ENCODE peak calls at places on chromosomes 1 and 21, in four cellular contexts. U is tibial nerve, M is mesothelial cell of epicardium, G is A549. D is an unnamed sample.

GRCh38 chr1:156622581-156623297 is 3.5 kb downstream of the HAPLN2 start:
- DNase-seq in U (no peak), M (no peak), G (no peak), D (no peak)

GRCh38 chr1:171911506-171911905 is 70.2 kb downstream of the DNM3 start:
- DNase-seq in U (no peak), M (no peak), G (no peak), D (no peak)

GRCh38 chr1:172678990-172679772 is 20.3 kb downstream of the FASLG start:
- DNase-seq in U (no peak), M (no peak), G (no peak), D (no peak)

GRCh38 chr1:151175910-151176309 is at the start of gene TMOD4:
- DNase-seq in U (no peak), M (no peak), G (no peak), D (no peak)

GRCh38 chr21:33760641-33761103 is 118.4 kb downstream of the ITSN1 start:
- DNase-seq in U (no peak), M (no peak), G (no peak), D (no peak)

GRCh38 chr1:194658090-194658439 is 1471.7 kb upstream of the B3GALT2 start:
- DNase-seq in U (no peak), M (no peak), G (no peak), D (no peak)

GRCh38 chr1:22406722-22407495 is 44.7 kb upstream of the ZBTB40 start:
- DNase-seq in U (no peak), M (no peak), G (no peak), D (no peak)

GRCh38 chr1:45221716-45222115 is 15.3 kb upstream of the ZSWIM5 start:
- DNase-seq in U (no peak), M (no peak), G (no peak), D (no peak)

GRCh38 chr1:238647877-238648276 is 738.5 kb upstream of the CHRM3 start:
- DNase-seq in U (no peak), M (no peak), G (peak; percentile 7), D (no peak)

GRCh38 chr1:85467929-85468540 is 3.1 kb upstream of the DDAH1 start:
- DNase-seq in U (no peak), M (no peak), G (no peak), D (no peak)

GRCh38 chr1:233361876-233362275 is 34.4 kb downstream of the MAP3K21 start:
- DNase-seq in U (no peak), M (no peak), G (no peak), D (no peak)

GRCh38 chr1:41811051-41811795 is 107.5 kb downstream of the HIVEP3 start:
- DNase-seq in U (no peak), M (no peak), G (no peak), D (no peak)

GRCh38 chr1:17119076-17119743 is at the start of gene PADI2:
- DNase-seq in U (no peak), M (peak; percentile 76), G (peak; percentile 77), D (peak; percentile 58)

GRCh38 chr1:180933141-180933540 is 20.4 kb downstream of the KIAA1614 start:
- DNase-seq in U (no peak), M (no peak), G (no peak), D (no peak)

GRCh38 chr1:62687903-62688686 is at the start of gene DOCK7:
- DNase-seq in U (peak; percentile 54), M (peak; percentile 79), G (peak; percentile 57), D (peak; percentile 44)

GRCh38 chr1:40736085-40736531 is 44.6 kb downstream of the NFYC start:
- DNase-seq in U (no peak), M (no peak), G (no peak), D (no peak)

GRCh38 chr1:2353215-2353906 is 38.0 kb downstream of the MORN1 start:
- DNase-seq in U (no peak), M (no peak), G (no peak), D (no peak)

GRCh38 chr1:109263234-109263596 is 13.9 kb downstream of the CELSR2 start:
- DNase-seq in U (no peak), M (no peak), G (no peak), D (no peak)

GRCh38 chr1:155591770-155592169 is 18.2 kb upstream of the MSTO1 start:
- DNase-seq in U (no peak), M (no peak), G (peak; percentile 40), D (peak; percentile 41)

GRCh38 chr1:44284184-44284583 is 70.9 kb downstream of the ERI3 start:
- DNase-seq in U (no peak), M (no peak), G (no peak), D (no peak)

GRCh38 chr1:237098517-237098916 is 56.5 kb downstream of the RYR2 start:
- DNase-seq in U (no peak), M (no peak), G (no peak), D (no peak)

GRCh38 chr1:231626951-231627614 is 493 bp downstream of the DISC1 start:
- DNase-seq in U (peak; percentile 44), M (peak; percentile 41), G (peak; percentile 39), D (no peak)

GRCh38 chr1:226645279-226645976 is 93.7 kb downstream of the ITPKB start:
- DNase-seq in U (no peak), M (no peak), G (no peak), D (no peak)

GRCh38 chr1:6075747-6076146 is 30.1 kb downstream of the KCNAB2 start:
- DNase-seq in U (no peak), M (no peak), G (no peak), D (no peak)

GRCh38 chr1:180424848-180425457 is 77.4 kb downstream of the ACBD6 start:
- DNase-seq in U (no peak), M (no peak), G (no peak), D (peak; percentile 42)

GRCh38 chr1:86913399-86913895 is 479 bp downstream of the SELENOF start:
- DNase-seq in U (no peak), M (no peak), G (no peak), D (no peak)

GRCh38 chr21:35172231-35172630 is 123.1 kb upstream of the RUNX1 start:
- DNase-seq in U (no peak), M (no peak), G (no peak), D (no peak)

GRCh38 chr21:31115249-31115648 is 77.0 kb upstream of the KRTAP19-8 start:
- DNase-seq in U (no peak), M (no peak), G (no peak), D (no peak)

GRCh38 chr21:31132574-31133242 is 94.4 kb upstream of the KRTAP19-8 start:
- DNase-seq in U (no peak), M (no peak), G (no peak), D (no peak)

GRCh38 chr1:33515607-33516006 is 43.2 kb downstream of the ZSCAN20 start:
- DNase-seq in U (no peak), M (no peak), G (no peak), D (no peak)

GRCh38 chr1:226111109-226111864 is 48.8 kb downstream of the H3-3A start:
- DNase-seq in U (no peak), M (no peak), G (no peak), D (no peak)

GRCh38 chr1:27380766-27381733 is 2.1 kb downstream of the CD164L2 start:
- DNase-seq in U (no peak), M (no peak), G (no peak), D (no peak)

GRCh38 chr21:35651166-35651565 is 409.2 kb downstream of the SETD4 start:
- DNase-seq in U (no peak), M (no peak), G (no peak), D (no peak)

GRCh38 chr1:4172659-4173599 is 272.9 kb upstream of the C1orf174 start:
- DNase-seq in U (no peak), M (no peak), G (peak; percentile 39), D (no peak)

GRCh38 chr1:40532844-40533424 is 1.5 kb downstream of the ZNF684 start:
- DNase-seq in U (no peak), M (no peak), G (peak; percentile 33), D (no peak)

GRCh38 chr1:55580845-55581332 is 365.7 kb upstream of the USP24 start:
- DNase-seq in U (no peak), M (no peak), G (no peak), D (no peak)

GRCh38 chr21:28235169-28235892 is 757.3 kb downstream of the LTN1 start:
- DNase-seq in U (no peak), M (no peak), G (no peak), D (no peak)
- TF ChIP-seq CTCF in U (no peak), M (no peak), G (no peak), D (no peak)

DNA sequence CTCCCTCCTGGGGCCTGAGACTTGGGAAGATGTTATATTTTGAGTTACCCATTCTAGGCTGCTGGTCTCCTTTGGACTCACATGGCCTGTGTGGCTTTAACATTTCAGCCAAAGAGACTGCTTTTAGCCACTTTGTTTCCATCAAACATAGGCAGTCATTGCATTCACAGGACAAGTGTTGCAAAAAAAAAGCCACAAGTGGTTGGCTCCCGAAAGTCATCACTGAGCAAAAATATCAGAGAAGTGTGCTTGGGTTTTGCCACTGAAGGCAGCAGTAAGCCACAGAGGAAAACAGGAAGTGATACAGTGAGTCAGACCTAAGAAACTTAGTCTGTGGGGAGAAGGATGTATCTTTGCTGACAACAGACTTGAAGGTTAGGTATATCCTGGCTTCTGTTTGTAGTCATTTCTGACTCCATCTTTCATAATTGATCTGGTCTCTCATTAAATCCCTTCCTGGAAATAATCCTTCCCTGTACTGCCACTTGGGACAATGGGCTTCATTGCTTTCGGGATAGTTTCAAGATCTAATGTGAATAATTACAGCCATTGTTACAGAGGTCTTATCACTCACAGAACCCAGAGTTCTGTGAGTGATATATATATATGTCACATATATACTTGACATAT is 80.9 kb downstream of the COLGALT2 start:
- DNase-seq in U (no peak), M (no peak), G (no peak), D (no peak)
- TF ChIP-seq CTCF in U (no peak), M (no peak), G (no peak), D (no peak)

GRCh38 chr1:9294440-9294773 is 1.7 kb downstream of the SPSB1 start:
- DNase-seq in U (no peak), M (no peak), G (no peak), D (no peak)
- TF ChIP-seq CTCF in U (no peak), M (no peak), G (no peak), D (no peak)

DNA sequence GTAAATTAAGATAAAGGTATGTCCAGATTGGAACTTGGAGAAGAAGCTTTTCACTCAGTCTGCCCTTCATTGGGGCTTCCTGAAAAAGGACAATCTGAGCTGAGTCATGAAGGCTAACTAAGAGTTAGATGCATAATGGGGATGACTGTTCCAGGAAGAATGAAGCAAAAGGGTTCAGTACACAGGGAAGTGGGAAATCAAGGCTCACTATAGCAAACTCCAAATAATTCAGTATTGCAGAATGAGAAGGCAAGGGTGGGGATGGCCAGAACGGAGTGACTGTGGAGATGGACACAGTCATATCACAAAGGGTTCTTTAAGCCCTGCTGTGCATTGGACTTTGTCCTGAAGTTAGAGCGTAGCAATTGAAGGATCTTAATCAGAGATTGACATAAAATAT is 158.3 kb downstream of the FGGY start:
- DNase-seq in U (no peak), M (no peak), G (peak; percentile 8), D (no peak)
- TF ChIP-seq CTCF in U (no peak), M (no peak), G (no peak), D (no peak)